ENCODE peak calls at places on chromosomes 13 and 19, in five cellular contexts. O is WTC11, R is breast epithelium, I is lower lobe of right lung, N is LNCaP clone FGC. K is an unnamed sample.

GRCh38 chr13:84037937-84038464 is 155.7 kb upstream of the SLITRK1 start:
- DNase-seq in N (no peak), R (no peak), I (no peak), O (no peak), K (no peak)

GRCh38 chr13:111062305-111062704 is 52.8 kb upstream of the ARHGEF7 start:
- DNase-seq in N (no peak), I (no peak), R (no peak), O (no peak), K (no peak)

GRCh38 chr13:44188257-44188656 is 185.4 kb upstream of the SERP2 start:
- DNase-seq in I (no peak), R (no peak), N (no peak), O (no peak), K (no peak)

GRCh38 chr19:39307233-39307821 is 11.1 kb downstream of the IFNL1 start:
- DNase-seq in R (no peak), N (no peak), I (peak), O (peak), K (no peak)

GRCh38 chr13:42354246-42355117 is 82.5 kb downstream of the AKAP11 start:
- DNase-seq in N (peak), I (no peak), R (no peak), O (peak), K (no peak)

GRCh38 chr13:99386495-99386894 is 79.3 kb upstream of the GPR183 start:
- DNase-seq in N (no peak), R (no peak), O (no peak), I (no peak), K (no peak)

GRCh38 chr19:31372245-31372781 is 23.1 kb upstream of the TSHZ3 start:
- DNase-seq in I (no peak), O (no peak), N (no peak), R (no peak), K (no peak)

GRCh38 chr13:37163626-37164365 is 58.3 kb upstream of the CSNK1A1L start:
- DNase-seq in I (no peak), R (no peak), N (no peak), O (no peak), K (no peak)

DNA sequence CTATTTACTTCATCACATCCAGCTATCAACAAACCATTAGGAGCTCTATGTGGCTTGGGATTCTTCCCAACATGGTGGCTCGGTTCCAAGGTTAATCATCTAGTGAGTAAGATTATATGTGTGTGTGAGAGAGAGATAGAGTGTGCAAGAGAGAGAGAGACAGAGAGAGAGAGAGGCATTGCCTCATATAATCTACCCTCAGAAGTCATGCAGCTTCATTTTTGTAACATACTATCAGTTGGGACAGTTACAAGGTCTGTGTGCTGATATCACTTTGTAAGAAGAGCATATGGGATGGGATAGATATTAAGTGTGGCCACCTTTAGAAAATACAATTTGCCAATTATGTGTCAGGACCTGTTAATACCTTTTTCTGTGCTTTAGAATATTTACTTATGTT is 104.1 kb downstream of the NDFIP2 start:
- DNase-seq in O (no peak), N (no peak), R (no peak), I (no peak), K (no peak)
- TF ChIP-seq CTCF in O (no peak), N (no peak), R (no peak), I (no peak), K (no peak)

DNA sequence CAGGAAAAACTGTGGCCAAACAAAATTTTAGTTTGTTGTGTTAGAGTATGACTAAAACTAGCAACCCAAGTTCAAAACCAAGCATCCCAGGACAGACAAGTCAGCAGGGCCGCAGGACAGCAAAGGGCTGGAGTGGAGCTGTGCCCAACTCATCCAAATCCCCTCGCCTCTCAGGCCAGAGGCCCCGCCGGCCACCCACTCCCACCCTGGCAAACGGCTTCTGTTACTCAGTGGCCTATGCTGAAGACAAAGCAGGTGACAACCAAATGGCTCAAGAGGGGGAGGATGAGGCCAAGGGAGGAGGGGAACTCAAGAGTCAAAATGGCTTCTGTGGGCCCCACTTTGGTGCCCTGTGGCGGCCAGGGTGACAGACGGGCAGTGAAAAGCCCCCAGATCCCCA is 69.7 kb downstream of the SLC7A1 start:
- DNase-seq in I (no peak), N (no peak), R (no peak), O (no peak), K (no peak)
- TF ChIP-seq CTCF in I (no peak), N (no peak), R (no peak), O (no peak), K (no peak)

DNA sequence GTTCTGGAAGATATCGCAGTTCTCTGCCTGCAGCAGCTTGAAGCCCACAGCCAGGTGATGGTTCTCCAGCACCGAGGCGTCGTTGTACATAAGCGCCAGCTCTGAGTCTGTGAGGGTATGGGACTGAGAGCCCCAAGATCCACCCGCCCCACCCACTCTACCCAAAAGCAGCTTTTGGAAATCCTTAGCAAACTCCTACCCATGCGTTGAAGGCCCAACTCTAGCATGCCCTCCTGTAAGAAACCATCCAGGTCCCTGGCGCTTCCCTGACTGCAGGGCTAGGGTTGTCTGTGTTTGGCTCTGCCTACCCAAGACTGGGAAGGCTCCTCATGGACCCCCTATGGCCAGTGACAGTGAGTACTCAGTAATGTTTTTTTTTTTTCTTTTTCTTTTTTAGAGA is 9.4 kb downstream of the PDE4C start:
- DNase-seq in R (no peak), N (no peak), I (no peak), O (no peak), K (no peak)
- TF ChIP-seq CTCF in R (no peak), N (no peak), I (no peak), O (no peak), K (no peak)

GRCh38 chr19:3783660-3784584 is 2.3 kb downstream of the MATK start:
- DNase-seq in O (peak), N (no peak), I (no peak), R (no peak), K (no peak)
- TF ChIP-seq CTCF in O (peak), N (peak), I (peak), R (no peak), K (peak)

DNA sequence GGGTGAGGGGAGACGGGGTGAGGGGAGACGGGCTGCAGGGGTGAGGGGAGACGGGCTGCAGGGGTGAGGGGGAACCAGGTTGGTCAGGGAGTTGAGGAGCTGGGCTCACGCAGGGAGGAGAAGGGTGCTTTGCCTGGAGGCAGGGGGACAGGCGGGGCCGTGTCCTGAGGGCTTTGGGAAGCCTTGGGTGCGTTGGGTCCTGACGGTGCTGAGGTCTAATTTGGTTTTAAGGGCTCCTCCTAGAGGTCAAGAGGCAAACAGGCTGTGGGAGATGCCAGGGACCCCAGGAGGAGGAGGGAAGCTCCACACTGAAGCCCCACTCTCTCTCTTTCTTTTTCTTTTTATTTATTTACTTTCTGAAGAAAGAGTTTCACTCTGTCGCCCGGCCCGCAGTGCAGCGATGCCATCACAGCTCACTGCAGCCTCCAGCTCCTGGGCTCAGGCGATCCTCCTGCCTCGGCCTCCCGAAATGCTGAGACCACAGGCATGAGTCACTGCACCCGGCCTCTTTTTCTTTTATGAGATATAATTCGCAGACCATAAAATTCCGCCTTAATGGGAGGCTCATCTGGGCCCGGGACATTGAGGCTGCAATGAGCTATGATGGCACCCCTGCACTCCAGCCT is 9.3 kb upstream of the MISP start:
- DNase-seq in O (peak), N (no peak), R (no peak), I (no peak), K (no peak)
- TF ChIP-seq CTCF in O (no peak), N (no peak), R (no peak), I (no peak), K (no peak)

GRCh38 chr13:50222569-50223332 is 207.5 kb downstream of the KCNRG start:
- DNase-seq in I (peak), N (peak), R (peak), O (peak), K (peak)
- TF ChIP-seq CTCF in I (no peak), N (peak), R (no peak), O (no peak), K (no peak)

GRCh38 chr13:21584973-21585592 is 18.9 kb downstream of the MICU2 start:
- DNase-seq in I (no peak), R (no peak), O (no peak), N (no peak), K (no peak)
- TF ChIP-seq CTCF in I (no peak), R (no peak), O (no peak), N (no peak), K (no peak)

K was measured in CD14-positive monocyte.